ENCODE peak calls at places on chromosome 19, in six cellular contexts. One of them, this sample, is unnamed.

GRCh38 chr19:31160346-31160926 is 188.8 kb downstream of the TSHZ3 start:
- DNase-seq in lung microvascular endothelial cell: no peak
- DNase-seq in psoas muscle: no peak
- DNase-seq in epithelial cell of prostate: no peak
- DNase-seq in left cardiac atrium: no peak
- DNase-seq in stomach: no peak
- DNase-seq in this sample: no peak

GRCh38 chr19:11659612-11660011 is 62.3 kb downstream of the ZNF627 start:
- DNase-seq in lung microvascular endothelial cell: peak; percentile 4
- DNase-seq in psoas muscle: no peak
- DNase-seq in epithelial cell of prostate: no peak
- DNase-seq in left cardiac atrium: no peak
- DNase-seq in stomach: no peak
- DNase-seq in this sample: no peak

GRCh38 chr19:1214862-1215731 is 9.5 kb downstream of the STK11 start:
- DNase-seq in lung microvascular endothelial cell: peak; percentile 46
- DNase-seq in psoas muscle: peak; percentile 80
- DNase-seq in epithelial cell of prostate: no peak
- DNase-seq in left cardiac atrium: peak; percentile 77
- DNase-seq in stomach: peak; percentile 82
- DNase-seq in this sample: no peak

GRCh38 chr19:18460313-18460712 is 22.4 kb upstream of the ISYNA1 start:
- DNase-seq in lung microvascular endothelial cell: no peak
- DNase-seq in psoas muscle: peak; percentile 90
- DNase-seq in epithelial cell of prostate: no peak
- DNase-seq in left cardiac atrium: peak; percentile 82
- DNase-seq in stomach: peak; percentile 63
- DNase-seq in this sample: no peak

GRCh38 chr19:47158879-47159509 is 28.4 kb downstream of the SAE1 start:
- DNase-seq in lung microvascular endothelial cell: no peak
- DNase-seq in psoas muscle: no peak
- DNase-seq in epithelial cell of prostate: no peak
- DNase-seq in left cardiac atrium: no peak
- DNase-seq in stomach: no peak
- DNase-seq in this sample: no peak

GRCh38 chr19:7492142-7493055 is 3.6 kb upstream of the PEX11G start:
- DNase-seq in lung microvascular endothelial cell: peak; percentile 94
- DNase-seq in psoas muscle: no peak
- DNase-seq in epithelial cell of prostate: no peak
- DNase-seq in left cardiac atrium: no peak
- DNase-seq in stomach: no peak
- DNase-seq in this sample: no peak

GRCh38 chr19:35495107-35496064 is 5.1 kb upstream of the KRTDAP start:
- DNase-seq in lung microvascular endothelial cell: peak; percentile 75
- DNase-seq in psoas muscle: peak; percentile 57
- DNase-seq in epithelial cell of prostate: no peak
- DNase-seq in left cardiac atrium: peak; percentile 74
- DNase-seq in stomach: peak; percentile 70
- DNase-seq in this sample: peak; percentile 68

GRCh38 chr19:49071860-49072547 is 495 bp downstream of the KCNA7 start:
- DNase-seq in lung microvascular endothelial cell: no peak
- DNase-seq in psoas muscle: peak; percentile 37
- DNase-seq in epithelial cell of prostate: no peak
- DNase-seq in left cardiac atrium: peak; percentile 29
- DNase-seq in stomach: no peak
- DNase-seq in this sample: peak; percentile 94

GRCh38 chr19:5090780-5091575 is 122.1 kb downstream of the KDM4B start:
- DNase-seq in lung microvascular endothelial cell: no peak
- DNase-seq in psoas muscle: no peak
- DNase-seq in epithelial cell of prostate: no peak
- DNase-seq in left cardiac atrium: peak; percentile 78
- DNase-seq in stomach: peak; percentile 42
- DNase-seq in this sample: no peak

GRCh38 chr19:45496349-45496953 is 396 bp downstream of the RTN2 start:
- DNase-seq in lung microvascular endothelial cell: peak; percentile 51
- DNase-seq in psoas muscle: peak; percentile 49
- DNase-seq in epithelial cell of prostate: no peak
- DNase-seq in left cardiac atrium: peak; percentile 56
- DNase-seq in stomach: no peak
- DNase-seq in this sample: peak; percentile 84

GRCh38 chr19:30228726-30229523 is 143.3 kb upstream of the ZNF536 start:
- DNase-seq in lung microvascular endothelial cell: no peak
- DNase-seq in psoas muscle: no peak
- DNase-seq in epithelial cell of prostate: no peak
- DNase-seq in left cardiac atrium: no peak
- DNase-seq in stomach: no peak
- DNase-seq in this sample: no peak

GRCh38 chr19:14502334-14503092 is 6.6 kb upstream of the GIPC1 start:
- DNase-seq in lung microvascular endothelial cell: no peak
- DNase-seq in psoas muscle: no peak
- DNase-seq in epithelial cell of prostate: no peak
- DNase-seq in left cardiac atrium: no peak
- DNase-seq in stomach: no peak
- DNase-seq in this sample: no peak

GRCh38 chr19:46412983-46413261 is 442 bp downstream of the CCDC8 start:
- DNase-seq in lung microvascular endothelial cell: no peak
- DNase-seq in psoas muscle: no peak
- DNase-seq in epithelial cell of prostate: no peak
- DNase-seq in left cardiac atrium: no peak
- DNase-seq in stomach: no peak
- DNase-seq in this sample: no peak

GRCh38 chr19:39416626-39417120 is 4.2 kb downstream of the PLEKHG2 start:
- DNase-seq in lung microvascular endothelial cell: no peak
- DNase-seq in psoas muscle: no peak
- DNase-seq in epithelial cell of prostate: no peak
- DNase-seq in left cardiac atrium: no peak
- DNase-seq in stomach: no peak
- DNase-seq in this sample: no peak

GRCh38 chr19:33406521-33407139 is 33.1 kb downstream of the CEBPG start:
- DNase-seq in lung microvascular endothelial cell: peak; percentile 74
- DNase-seq in psoas muscle: peak; percentile 68
- DNase-seq in epithelial cell of prostate: no peak
- DNase-seq in left cardiac atrium: peak; percentile 65
- DNase-seq in stomach: peak; percentile 83
- DNase-seq in this sample: peak; percentile 92

GRCh38 chr19:49210108-49210900 is 52.7 kb downstream of the TRPM4 start:
- DNase-seq in lung microvascular endothelial cell: no peak
- DNase-seq in psoas muscle: no peak
- DNase-seq in epithelial cell of prostate: no peak
- DNase-seq in left cardiac atrium: peak; percentile 47
- DNase-seq in stomach: no peak
- DNase-seq in this sample: peak; percentile 96

GRCh38 chr19:1468274-1469199 is 10.5 kb downstream of the C19orf25 start:
- DNase-seq in lung microvascular endothelial cell: no peak
- DNase-seq in psoas muscle: peak; percentile 32
- DNase-seq in epithelial cell of prostate: no peak
- DNase-seq in left cardiac atrium: no peak
- DNase-seq in stomach: no peak
- DNase-seq in this sample: peak; percentile 69

GRCh38 chr19:35704218-35704617 is at the start of gene ZBTB32:
- DNase-seq in lung microvascular endothelial cell: peak; percentile 80
- DNase-seq in psoas muscle: no peak
- DNase-seq in epithelial cell of prostate: no peak
- DNase-seq in left cardiac atrium: no peak
- DNase-seq in stomach: no peak
- DNase-seq in this sample: peak; percentile 83

GRCh38 chr19:33796164-33797100 is at the start of gene KCTD15:
- DNase-seq in lung microvascular endothelial cell: peak; percentile 64
- DNase-seq in psoas muscle: peak; percentile 52
- DNase-seq in epithelial cell of prostate: no peak
- DNase-seq in left cardiac atrium: peak; percentile 63
- DNase-seq in stomach: peak; percentile 51
- DNase-seq in this sample: peak; percentile 66

GRCh38 chr19:33374406-33374703 is 846 bp downstream of the CEBPG start:
- DNase-seq in lung microvascular endothelial cell: peak; percentile 61
- DNase-seq in psoas muscle: no peak
- DNase-seq in epithelial cell of prostate: no peak
- DNase-seq in left cardiac atrium: no peak
- DNase-seq in stomach: no peak
- DNase-seq in this sample: no peak

GRCh38 chr19:4970558-4971423 is 1.9 kb downstream of the KDM4B start:
- DNase-seq in lung microvascular endothelial cell: peak; percentile 23
- DNase-seq in psoas muscle: no peak
- DNase-seq in epithelial cell of prostate: no peak
- DNase-seq in left cardiac atrium: no peak
- DNase-seq in stomach: peak; percentile 46
- DNase-seq in this sample: no peak

GRCh38 chr19:28482221-28482620 is 730.7 kb downstream of the UQCRFS1 start:
- DNase-seq in lung microvascular endothelial cell: no peak
- DNase-seq in psoas muscle: no peak
- DNase-seq in epithelial cell of prostate: no peak
- DNase-seq in left cardiac atrium: no peak
- DNase-seq in stomach: no peak
- DNase-seq in this sample: peak; percentile 67

GRCh38 chr19:3019211-3019854 is 9.7 kb downstream of the TLE2 start:
- DNase-seq in lung microvascular endothelial cell: no peak
- DNase-seq in psoas muscle: no peak
- DNase-seq in epithelial cell of prostate: no peak
- DNase-seq in left cardiac atrium: no peak
- DNase-seq in stomach: no peak
- DNase-seq in this sample: no peak

GRCh38 chr19:14544977-14545715 is 15.8 kb downstream of the TECR start:
- DNase-seq in lung microvascular endothelial cell: no peak
- DNase-seq in psoas muscle: peak; percentile 92
- DNase-seq in epithelial cell of prostate: no peak
- DNase-seq in left cardiac atrium: no peak
- DNase-seq in stomach: no peak
- DNase-seq in this sample: no peak

GRCh38 chr19:55116232-55117062 is 990 bp downstream of the PPP1R12C start:
- DNase-seq in lung microvascular endothelial cell: peak; percentile 33
- DNase-seq in psoas muscle: peak; percentile 65
- DNase-seq in epithelial cell of prostate: no peak
- DNase-seq in left cardiac atrium: peak; percentile 81
- DNase-seq in stomach: peak; percentile 43
- DNase-seq in this sample: no peak

GRCh38 chr19:57566396-57567256 is 7.0 kb upstream of the ZNF550 start:
- DNase-seq in lung microvascular endothelial cell: peak; percentile 65
- DNase-seq in psoas muscle: no peak
- DNase-seq in epithelial cell of prostate: no peak
- DNase-seq in left cardiac atrium: no peak
- DNase-seq in stomach: no peak
- DNase-seq in this sample: no peak

GRCh38 chr19:3353493-3353892 is 12.9 kb upstream of the NFIC start:
- DNase-seq in lung microvascular endothelial cell: no peak
- DNase-seq in psoas muscle: no peak
- DNase-seq in epithelial cell of prostate: no peak
- DNase-seq in left cardiac atrium: no peak
- DNase-seq in stomach: no peak
- DNase-seq in this sample: no peak

GRCh38 chr19:5250127-5250659 is 90.4 kb downstream of the PTPRS start:
- DNase-seq in lung microvascular endothelial cell: no peak
- DNase-seq in psoas muscle: peak; percentile 54
- DNase-seq in epithelial cell of prostate: no peak
- DNase-seq in left cardiac atrium: peak; percentile 63
- DNase-seq in stomach: no peak
- DNase-seq in this sample: no peak

GRCh38 chr19:16326401-16327130 is 1.9 kb downstream of the KLF2 start:
- DNase-seq in lung microvascular endothelial cell: peak; percentile 73
- DNase-seq in psoas muscle: peak; percentile 40
- DNase-seq in epithelial cell of prostate: no peak
- DNase-seq in left cardiac atrium: peak; percentile 55
- DNase-seq in stomach: no peak
- DNase-seq in this sample: peak; percentile 60

GRCh38 chr19:49802836-49803528 is 10.1 kb downstream of the FUZ start:
- DNase-seq in lung microvascular endothelial cell: no peak
- DNase-seq in psoas muscle: no peak
- DNase-seq in epithelial cell of prostate: no peak
- DNase-seq in left cardiac atrium: no peak
- DNase-seq in stomach: no peak
- DNase-seq in this sample: peak; percentile 45

GRCh38 chr19:1241417-1242095 is at the start of gene ATP5F1D:
- DNase-seq in lung microvascular endothelial cell: peak; percentile 96
- DNase-seq in psoas muscle: peak; percentile 94
- DNase-seq in epithelial cell of prostate: no peak
- DNase-seq in left cardiac atrium: peak; percentile 96
- DNase-seq in stomach: peak; percentile 96
- DNase-seq in this sample: peak; percentile 95

GRCh38 chr19:21158523-21159135 is 16.8 kb downstream of the ZNF431 start:
- DNase-seq in lung microvascular endothelial cell: no peak
- DNase-seq in psoas muscle: no peak
- DNase-seq in epithelial cell of prostate: no peak
- DNase-seq in left cardiac atrium: no peak
- DNase-seq in stomach: no peak
- DNase-seq in this sample: no peak

GRCh38 chr19:31418055-31418454 is 68.8 kb upstream of the TSHZ3 start:
- DNase-seq in lung microvascular endothelial cell: no peak
- DNase-seq in psoas muscle: no peak
- DNase-seq in epithelial cell of prostate: no peak
- DNase-seq in left cardiac atrium: no peak
- DNase-seq in stomach: no peak
- DNase-seq in this sample: peak; percentile 52

GRCh38 chr19:31676271-31677004 is 327.2 kb upstream of the TSHZ3 start:
- DNase-seq in lung microvascular endothelial cell: no peak
- DNase-seq in psoas muscle: no peak
- DNase-seq in epithelial cell of prostate: no peak
- DNase-seq in left cardiac atrium: no peak
- DNase-seq in stomach: no peak
- DNase-seq in this sample: peak; percentile 42

This sample was measured in WTC11.